ENCODE peak calls at places on chromosomes 2 and 18, in nine cellular contexts. Y, L, M, K, Q, X, P, T and D are unnamed samples. For H4K20me1, the result is how much of the 10 kb centered on the place peaks cover.

GRCh38 chr2:119756837-119757236 is 2.9 kb upstream of the PTPN4 start:
- DNase-seq in Y (peak), P (no peak), T (peak), X (peak), M (peak), L (peak), K (peak), Q (peak), D (peak)

GRCh38 chr2:18645315-18645714 is 55.9 kb upstream of the NT5C1B start:
- DNase-seq in M (no peak), Y (peak), T (peak), Q (no peak), L (no peak), X (no peak), P (no peak), K (no peak), D (peak)

GRCh38 chr2:45821558-45822271 is 170.2 kb downstream of the PRKCE start:
- DNase-seq in Q (peak), Y (peak), L (peak), T (peak), M (no peak), K (peak), X (peak), P (no peak), D (peak)

GRCh38 chr2:146624429-146624828 is 1220.4 kb upstream of the ACVR2A start:
- DNase-seq in Y (no peak), T (no peak), P (no peak), Q (no peak), X (no peak), L (no peak), K (no peak), M (no peak), D (no peak)

GRCh38 chr18:49028091-49028490 is 77.3 kb upstream of the SMAD7 start:
- DNase-seq in M (no peak), K (no peak), T (no peak), P (no peak), L (no peak), Y (no peak), X (no peak), Q (no peak), D (no peak)

GRCh38 chr2:74138952-74139323 is 8.8 kb downstream of the BOLA3 start:
- DNase-seq in T (no peak), Y (no peak), P (peak), M (no peak), X (no peak), K (no peak), Q (no peak), L (no peak), D (no peak)

GRCh38 chr18:69736731-69737130 is 210.9 kb downstream of the CD226 start:
- DNase-seq in Y (no peak), L (no peak), T (peak), P (no peak), M (no peak), X (no peak), K (no peak), Q (no peak), D (no peak)

GRCh38 chr18:4781873-4782272 is 326.8 kb upstream of the DLGAP1 start:
- DNase-seq in X (no peak), T (no peak), P (no peak), Y (no peak), Q (no peak), M (no peak), L (no peak), K (peak), D (no peak)

GRCh38 chr2:232890536-232890895 is 20.5 kb downstream of the SNORC start:
- DNase-seq in K (no peak), L (no peak), T (no peak), Q (no peak), P (no peak), Y (no peak), M (no peak), X (no peak), D (no peak)

GRCh38 chr18:2572144-2572682 is 856 bp downstream of the NDC80 start:
- DNase-seq in P (no peak), K (no peak), Y (peak), T (no peak), M (peak), L (no peak), X (no peak), Q (no peak), D (no peak)

GRCh38 chr18:25175558-25175957 is 176.4 kb downstream of the ZNF521 start:
- DNase-seq in K (no peak), M (no peak), L (no peak), X (no peak), T (no peak), Q (no peak), P (no peak), Y (no peak), D (no peak)
- H4K20me1 ChIP-seq in K (under half), M (under half), L (under half), X (under half), T (under half), Q (under half), P (under half), Y (under half), D (under half)

GRCh38 chr2:221571391-221572179 is 519 bp downstream of the EPHA4 start:
- DNase-seq in L (peak), X (peak), P (no peak), M (peak), T (peak), K (peak), Y (peak), Q (no peak), D (peak)
- H4K20me1 ChIP-seq in L (under half), X (under half), P (under half), M (under half), T (under half), K (under half), Y (under half), Q (under half), D (under half)

DNA sequence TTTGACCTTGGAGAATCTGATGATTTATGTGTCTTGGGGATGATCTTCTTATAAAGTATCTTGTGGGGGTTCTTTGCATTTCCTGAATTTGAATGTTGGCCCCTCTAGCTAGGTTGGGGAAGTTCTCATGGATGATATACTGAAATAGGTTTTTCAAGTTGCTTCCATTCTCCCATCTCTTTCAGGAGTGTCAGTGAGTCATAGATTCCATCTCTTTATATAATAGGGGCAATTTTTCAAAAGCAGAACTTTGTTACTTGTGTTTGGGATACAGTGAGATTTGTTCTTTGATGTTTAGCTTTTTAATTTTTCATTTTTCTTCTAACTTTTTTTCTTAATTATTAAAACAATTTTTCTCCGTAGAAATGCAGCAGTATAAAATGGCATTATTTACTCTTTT is 19.4 kb downstream of the TMEM87B start:
- DNase-seq in K (no peak), P (no peak), X (no peak), T (peak), Q (no peak), Y (peak), L (no peak), M (peak), D (no peak)
- H4K20me1 ChIP-seq in K (under half), P (under half), X (under half), T (under half), Q (under half), Y (under half), L (under half), M (under half), D (under half)

GRCh38 chr2:138522556-138522955 is 21.0 kb downstream of the SPOPL start:
- DNase-seq in P (no peak), X (no peak), K (no peak), Q (no peak), M (no peak), Y (no peak), T (no peak), L (no peak), D (no peak)

GRCh38 chr2:138515084-138515483 is 13.5 kb downstream of the SPOPL start:
- DNase-seq in Y (no peak), K (no peak), M (no peak), X (peak), L (no peak), T (no peak), P (no peak), Q (no peak), D (peak)

GRCh38 chr2:138516030-138516704 is 14.6 kb downstream of the SPOPL start:
- DNase-seq in X (no peak), P (no peak), K (peak), L (no peak), Y (peak), M (peak), Q (no peak), T (peak), D (no peak)

GRCh38 chr2:138521821-138522220 is 20.3 kb downstream of the SPOPL start:
- DNase-seq in P (no peak), L (no peak), X (no peak), K (no peak), M (no peak), T (no peak), Y (no peak), Q (no peak), D (no peak)

DNA sequence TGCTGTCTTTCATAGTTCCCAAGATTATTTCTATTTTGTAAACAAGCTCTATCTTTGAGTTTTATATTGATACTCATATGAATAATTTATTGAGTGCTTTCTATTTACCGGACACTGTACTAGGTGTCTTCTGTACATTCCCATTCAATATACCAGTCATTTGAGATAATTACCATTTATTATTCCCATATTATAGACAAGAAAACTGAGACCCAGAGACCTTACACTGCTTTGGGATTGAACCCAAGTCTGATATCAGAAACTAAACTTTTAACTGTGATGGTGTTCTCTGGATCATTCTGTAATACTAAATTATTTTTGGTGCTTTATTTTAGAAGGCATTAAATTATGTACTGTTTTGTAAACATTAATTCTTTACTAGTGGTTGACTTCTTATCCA is 17.3 kb downstream of the SPOPL start:
- DNase-seq in Y (no peak), T (no peak), P (no peak), X (no peak), L (no peak), Q (no peak), M (no peak), K (no peak), D (no peak)
- H4K20me1 ChIP-seq in Y (under half), T (under half), P (under half), X (under half), L (under half), Q (under half), M (under half), K (under half), D (under half)

DNA sequence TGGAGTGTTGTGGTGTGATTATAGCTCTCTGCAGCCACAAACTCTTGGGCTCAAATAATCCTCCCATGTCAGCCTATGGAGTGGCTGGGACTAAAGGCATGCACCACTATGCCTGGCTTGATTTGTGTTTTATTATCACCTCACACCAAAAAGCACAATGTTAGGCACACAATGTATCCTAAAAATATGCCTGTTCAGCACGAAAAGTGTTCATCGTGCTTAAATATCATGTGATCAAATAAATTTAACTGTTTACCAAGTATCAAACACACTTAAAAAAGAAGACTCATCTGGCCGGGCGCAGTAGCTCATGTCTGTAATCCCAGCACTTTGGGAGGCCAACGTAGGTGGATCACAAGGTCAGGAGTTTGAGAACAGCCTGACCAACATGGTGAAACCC is 5.6 kb downstream of the CCT4 start:
- DNase-seq in L (no peak), Y (no peak), X (no peak), P (no peak), Q (no peak), M (no peak), T (no peak), K (no peak), D (no peak)
- H4K20me1 ChIP-seq in L (half or more), Y (under half), X (under half), P (under half), Q (under half), M (under half), T (under half), K (under half), D (under half)

GRCh38 chr2:216114476-216115223 is 5.5 kb downstream of the XRCC5 start:
- DNase-seq in L (peak), T (peak), P (peak), M (peak), Y (peak), K (peak), X (peak), Q (peak), D (peak)
- H4K20me1 ChIP-seq in L (under half), T (under half), P (under half), M (under half), Y (under half), K (under half), X (under half), Q (under half), D (under half)

GRCh38 chr2:171530378-171530777 is 8.1 kb downstream of the CYBRD1 start:
- DNase-seq in Y (no peak), M (no peak), L (no peak), K (no peak), X (no peak), Q (no peak), P (no peak), T (no peak), D (no peak)
- H4K20me1 ChIP-seq in Y (under half), M (under half), L (under half), K (under half), X (under half), Q (under half), P (under half), T (under half), D (under half)

DNA sequence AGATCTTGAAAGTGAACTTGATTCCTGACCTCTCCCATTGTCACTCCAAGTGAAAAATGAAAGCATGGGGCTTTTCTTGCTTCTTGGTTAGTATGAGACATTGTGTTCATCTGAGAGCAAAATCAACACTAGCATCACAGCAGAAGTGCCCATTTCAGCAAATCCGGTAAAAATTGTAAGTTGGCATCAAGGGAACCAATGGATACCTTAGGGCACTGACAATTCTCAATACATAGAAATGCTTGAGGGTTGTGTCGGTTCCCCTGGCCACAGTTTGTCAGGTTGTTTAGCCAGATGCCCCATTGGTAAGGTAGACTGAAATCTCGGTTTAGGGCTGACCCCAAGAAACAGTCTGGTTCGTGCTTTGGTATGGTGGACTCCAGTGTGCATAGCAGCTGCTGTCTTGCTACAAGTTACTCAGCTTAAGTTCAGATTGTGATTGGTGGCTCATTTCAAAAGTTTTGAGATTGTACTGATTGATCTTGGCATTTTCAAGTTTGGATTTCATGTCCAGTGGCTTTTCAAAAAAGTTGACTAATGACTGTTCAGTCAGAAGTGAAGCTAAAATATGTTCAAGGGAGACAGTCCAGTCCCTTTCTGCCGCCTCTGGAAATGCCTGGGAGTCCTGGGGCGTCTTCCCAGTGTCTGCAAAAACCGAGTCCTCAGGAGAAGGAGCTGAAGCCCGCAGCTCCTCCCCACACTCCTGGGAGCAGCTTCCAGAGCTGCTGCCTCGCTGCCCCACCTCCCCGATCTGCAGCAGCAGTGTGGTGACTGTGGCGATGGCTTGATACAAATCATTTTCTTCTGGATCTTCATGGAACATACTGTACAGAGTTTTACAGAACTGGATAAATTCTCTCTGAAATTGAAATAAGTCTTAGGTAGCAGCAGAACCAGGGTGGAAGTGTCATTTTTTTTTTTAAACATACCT is 5.6 kb downstream of the RPL31 start:
- DNase-seq in Y (no peak), M (no peak), K (no peak), T (no peak), Q (no peak), L (no peak), X (no peak), P (no peak), D (no peak)
- H4K20me1 ChIP-seq in Y (under half), M (under half), K (under half), T (half or more), Q (half or more), L (half or more), X (under half), P (under half), D (under half)

DNA sequence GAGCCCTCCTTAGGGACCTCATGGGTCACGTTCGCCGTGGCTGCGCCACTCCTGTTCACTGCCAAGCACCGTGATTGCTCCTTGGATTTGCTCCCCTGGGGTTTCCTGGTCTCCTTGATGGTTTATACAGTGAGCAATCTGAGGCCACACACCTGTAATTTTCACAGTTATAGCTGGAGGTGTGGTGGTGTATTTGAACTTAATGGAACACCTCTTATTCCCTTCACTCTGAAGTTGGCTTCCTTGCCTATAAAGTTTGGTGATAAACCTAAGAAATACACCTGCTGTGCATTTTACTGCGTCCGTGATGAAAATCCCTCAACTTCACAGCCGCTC is 8.4 kb downstream of the ATG4B start:
- DNase-seq in T (no peak), L (no peak), M (no peak), P (no peak), Y (no peak), X (no peak), K (no peak), Q (no peak), D (no peak)
- H4K20me1 ChIP-seq in T (half or more), L (half or more), M (under half), P (under half), Y (under half), X (under half), K (half or more), Q (under half), D (under half)